ENCODE peak calls at places on chromosomes 4 and X, in seven cellular contexts. L is ovary, R is thoracic aorta, I is aorta, U is Panc1, S is IMR-90, H is heart left ventricle. T is an unnamed sample.

GRCh38 chr4:152536545-152537182 is 772 bp upstream of the FBXW7 start:
- DNase-seq in L (no peak), R (no peak), I (no peak), U (no peak), S (peak), H (no peak), T (peak)

GRCh38 chr4:77501851-77502250 is 103.8 kb upstream of the CXCL13 start:
- DNase-seq in L (no peak), R (no peak), I (no peak), U (no peak), S (no peak), H (no peak), T (no peak)

GRCh38 chr4:172169871-172170270 is 356.7 kb downstream of the GALNTL6 start:
- DNase-seq in L (no peak), R (no peak), I (no peak), U (no peak), S (peak), H (no peak), T (no peak)

GRCh38 chr4:2046031-2046961 is 12.8 kb upstream of the NAT8L start:
- DNase-seq in L (no peak), R (no peak), I (no peak), U (no peak), S (no peak), H (no peak), T (no peak)

GRCh38 chr4:102105983-102106382 is 239.3 kb downstream of the SLC39A8 start:
- DNase-seq in L (no peak), R (no peak), I (no peak), U (no peak), S (no peak), H (no peak), T (no peak)

GRCh38 chrX:150587585-150588503 is 19.4 kb downstream of the MTM1 start:
- DNase-seq in L (peak), R (no peak), I (no peak), U (no peak), S (no peak), H (no peak), T (no peak)

GRCh38 chr4:108556588-108557200 is 63.7 kb upstream of the RPL34 start:
- DNase-seq in L (no peak), R (no peak), I (no peak), U (no peak), S (no peak), H (no peak), T (no peak)

GRCh38 chr4:145501051-145501660 is 19.5 kb downstream of the SMAD1 start:
- DNase-seq in L (no peak), R (no peak), I (no peak), U (no peak), S (no peak), H (no peak), T (no peak)

GRCh38 chr4:98446499-98447375 is 185.6 kb downstream of the RAP1GDS1 start:
- DNase-seq in L (no peak), R (no peak), I (no peak), U (no peak), S (peak), H (no peak), T (no peak)

GRCh38 chr4:845233-845835 is 19.4 kb upstream of the CPLX1 start:
- DNase-seq in L (no peak), R (no peak), I (peak), U (no peak), S (peak), H (no peak), T (no peak)

GRCh38 chr4:89489338-89489771 is 181.8 kb upstream of the GPRIN3 start:
- DNase-seq in L (no peak), R (no peak), I (peak), U (no peak), S (no peak), H (no peak), T (no peak)

GRCh38 chrX:6384391-6384790 is 150.5 kb downstream of the VCX3A start:
- DNase-seq in L (no peak), R (no peak), I (no peak), U (no peak), S (no peak), H (no peak), T (no peak)

GRCh38 chrX:114997779-114998178 is 19.6 kb downstream of the IL13RA2 start:
- DNase-seq in L (no peak), R (no peak), I (no peak), U (no peak), S (no peak), H (no peak), T (no peak)

DNA sequence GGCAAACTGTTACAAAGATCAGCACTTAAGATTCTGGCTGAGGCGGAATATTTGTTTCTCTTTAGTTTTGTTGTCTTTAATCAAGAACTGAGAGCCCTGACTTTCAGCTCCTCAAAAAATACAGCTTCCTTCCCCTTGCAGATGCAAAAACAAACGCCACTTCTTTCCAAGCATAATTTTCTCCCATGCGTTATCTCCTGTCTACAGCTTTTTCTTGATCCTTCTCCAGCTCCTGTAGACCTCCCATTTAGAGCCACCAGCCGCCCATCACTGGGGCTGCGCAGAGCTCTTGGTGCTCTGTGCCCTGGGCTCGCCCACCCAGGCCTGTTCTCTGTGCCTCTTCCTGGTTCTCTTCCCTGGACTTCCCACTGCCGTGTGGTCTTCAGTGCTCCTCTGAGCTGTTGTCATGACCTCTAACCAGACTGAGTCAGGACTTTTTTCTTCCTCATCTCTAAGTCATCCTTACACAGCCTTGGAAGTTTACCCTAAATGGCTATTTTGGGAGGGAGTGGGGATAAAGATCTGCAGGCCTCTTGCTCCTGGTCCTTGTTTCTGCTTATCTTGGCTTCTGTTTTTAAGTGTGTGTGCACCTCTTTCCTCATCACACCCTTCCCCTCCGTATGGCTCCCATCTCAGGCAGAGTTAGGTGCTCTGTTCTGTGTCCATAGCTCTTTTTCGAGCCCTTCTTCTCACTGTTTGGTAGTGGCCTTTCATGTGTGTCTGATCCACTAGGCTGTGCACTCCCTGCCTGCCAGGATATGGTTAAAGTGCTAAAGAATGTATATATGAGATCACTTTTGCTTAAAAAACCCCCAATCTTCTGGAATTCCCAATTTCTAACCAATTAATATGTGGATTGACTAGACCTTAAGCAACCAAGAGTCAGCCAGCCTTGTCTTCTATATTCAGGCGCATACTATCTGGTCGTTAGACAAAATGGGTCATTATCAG is 122.5 kb downstream of the PTTG2 start:
- DNase-seq in L (no peak), R (no peak), I (no peak), U (no peak), S (peak), H (no peak), T (no peak)
- H3K27ac ChIP-seq in L (peak), R (no peak), I (no peak), U (no peak), S (peak), H (peak), T (no peak)

DNA sequence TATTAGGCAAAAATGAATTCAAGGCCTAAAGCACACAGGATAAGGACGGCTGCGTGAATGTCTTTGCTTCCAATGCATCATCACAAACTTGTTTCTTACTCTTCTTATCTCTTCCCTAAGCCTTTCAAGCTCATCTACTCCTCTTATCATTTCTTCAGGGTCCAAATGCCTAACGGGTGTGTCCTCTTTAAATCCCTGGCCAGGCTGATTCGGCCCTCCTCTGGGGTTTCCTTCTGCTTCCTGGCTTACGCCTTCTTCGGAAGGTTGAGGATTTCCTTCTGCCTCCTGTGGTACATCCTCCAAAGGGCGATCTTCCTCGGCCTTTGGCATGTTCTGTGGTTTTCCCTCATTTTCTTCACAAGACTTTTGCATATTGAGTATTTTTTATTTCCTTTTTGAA is 1.3 kb downstream of the TCEAL8 start:
- DNase-seq in L (no peak), R (no peak), I (no peak), U (no peak), S (no peak), H (peak), T (no peak)
- H3K27ac ChIP-seq in L (peak), R (peak), I (peak), U (peak), S (no peak), H (peak), T (peak)

GRCh38 chrX:119643696-119644095 is 37.5 kb upstream of the NKRF start:
- DNase-seq in L (no peak), R (no peak), I (no peak), U (no peak), S (no peak), H (no peak), T (no peak)

GRCh38 chrX:119646515-119646914 is 40.3 kb upstream of the NKRF start:
- DNase-seq in L (no peak), R (no peak), I (no peak), U (no peak), S (no peak), H (no peak), T (no peak)

GRCh38 chrX:119647089-119647488 is 40.9 kb upstream of the NKRF start:
- DNase-seq in L (no peak), R (no peak), I (no peak), U (no peak), S (no peak), H (no peak), T (no peak)

GRCh38 chrX:119648421-119648775 is 42.2 kb upstream of the NKRF start:
- DNase-seq in L (no peak), R (no peak), I (no peak), U (no peak), S (no peak), H (no peak), T (no peak)

GRCh38 chrX:119647552-119648420 is 41.6 kb upstream of the NKRF start:
- DNase-seq in L (no peak), R (no peak), I (no peak), U (no peak), S (no peak), H (no peak), T (no peak)
- H3K27ac ChIP-seq in L (no peak), R (no peak), I (no peak), U (no peak), S (no peak), H (no peak), T (no peak)

GRCh38 chr4:3437582-3437936 is 4.2 kb upstream of the HGFAC start:
- DNase-seq in L (no peak), R (no peak), I (peak), U (no peak), S (no peak), H (no peak), T (no peak)
- H3K27ac ChIP-seq in L (no peak), R (no peak), I (no peak), U (no peak), S (no peak), H (no peak), T (peak)

DNA sequence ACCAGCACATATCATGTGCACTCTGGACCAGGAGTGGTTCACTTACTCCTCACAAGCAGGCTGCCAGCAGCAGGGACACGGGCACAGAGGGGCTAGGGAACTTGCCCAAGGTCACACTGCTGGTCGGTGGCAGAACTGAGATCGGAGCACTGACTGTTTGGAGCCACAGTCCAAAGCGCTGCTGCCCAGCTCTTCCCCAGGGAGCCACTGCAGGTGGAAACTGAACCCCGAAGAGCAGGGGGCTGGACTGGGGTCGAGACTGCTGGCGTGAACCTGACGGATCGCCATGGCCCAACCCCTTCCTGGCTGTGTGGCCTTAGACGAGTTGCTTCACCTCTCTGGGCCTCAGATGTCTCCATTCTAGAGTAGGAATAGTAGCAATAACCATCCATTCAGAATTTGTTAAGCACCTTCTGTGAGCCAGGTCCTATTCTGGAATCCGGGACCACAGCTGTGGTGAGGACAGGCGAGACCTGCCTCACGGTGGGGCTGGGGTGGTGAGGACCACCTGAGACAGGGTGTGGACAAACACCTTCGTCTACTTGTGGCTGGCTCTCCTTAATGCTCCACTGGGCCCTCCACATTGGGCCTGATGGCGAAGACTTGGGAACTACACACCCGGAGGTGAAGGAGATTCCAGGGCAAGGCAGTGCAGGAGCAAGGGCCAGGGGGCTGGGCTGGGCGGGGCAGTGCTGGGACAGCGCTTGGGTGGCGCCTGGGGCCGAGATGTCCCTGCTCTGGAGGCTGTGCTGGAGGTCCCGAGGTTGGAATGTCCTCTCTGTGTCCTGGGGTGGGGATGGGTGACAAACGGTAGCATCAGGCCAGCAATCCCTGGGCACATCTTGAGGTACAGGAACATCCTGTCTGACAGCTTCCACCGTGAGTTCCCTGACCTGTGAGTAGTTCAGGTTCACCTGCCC is 32.0 kb upstream of the KIAA0232 start:
- DNase-seq in L (no peak), R (no peak), I (no peak), U (no peak), S (no peak), H (no peak), T (no peak)
- H3K27ac ChIP-seq in L (no peak), R (no peak), I (no peak), U (peak), S (no peak), H (no peak), T (no peak)

GRCh38 chr4:147017081-147017480 is 71.4 kb upstream of the TTC29 start:
- DNase-seq in L (no peak), R (no peak), I (no peak), U (no peak), S (peak), H (no peak), T (no peak)

GRCh38 chr4:147015531-147015930 is 69.9 kb upstream of the TTC29 start:
- DNase-seq in L (no peak), R (no peak), I (no peak), U (no peak), S (no peak), H (no peak), T (no peak)

GRCh38 chr4:147019061-147019460 is 73.4 kb upstream of the TTC29 start:
- DNase-seq in L (peak), R (peak), I (peak), U (peak), S (peak), H (peak), T (peak)

GRCh38 chr4:147011386-147011785 is 65.7 kb upstream of the TTC29 start:
- DNase-seq in L (no peak), R (no peak), I (no peak), U (no peak), S (no peak), H (no peak), T (no peak)

GRCh38 chr4:147014946-147015345 is 69.3 kb upstream of the TTC29 start:
- DNase-seq in L (no peak), R (no peak), I (no peak), U (no peak), S (no peak), H (no peak), T (no peak)
- H3K27ac ChIP-seq in L (no peak), R (no peak), I (no peak), U (no peak), S (no peak), H (no peak), T (no peak)

GRCh38 chr4:4471195-4471594 is 70.7 kb downstream of the STX18 start:
- DNase-seq in L (no peak), R (no peak), I (no peak), U (no peak), S (no peak), H (no peak), T (no peak)
- H3K27ac ChIP-seq in L (no peak), R (no peak), I (no peak), U (no peak), S (no peak), H (no peak), T (no peak)